ENCODE peak calls at places on chromosome 2, in five cellular contexts. R is activated naive CD4-positive, alpha-beta T cell; T is left kidney; E is AG20443; G is KBM-7. I is an unnamed sample.

GRCh38 chr2:74441690-74442482 is at the start of gene RTKN:
- DNase-seq in R (no peak), T (peak; percentile 85), E (no peak), G (no peak), I (no peak)

GRCh38 chr2:72084584-72084976 is 63.1 kb downstream of the CYP26B1 start:
- DNase-seq in R (no peak), T (no peak), E (no peak), G (no peak), I (no peak)

GRCh38 chr2:168246072-168246482 is 1.3 kb downstream of the STK39 start:
- DNase-seq in R (no peak), T (no peak), E (no peak), G (no peak), I (no peak)

GRCh38 chr2:184730288-184730687 is 132.0 kb downstream of the ZNF804A start:
- DNase-seq in R (no peak), T (no peak), E (no peak), G (no peak), I (peak; percentile 78)

GRCh38 chr2:191740776-191741175 is 62.8 kb downstream of the NABP1 start:
- DNase-seq in R (no peak), T (no peak), E (peak; percentile 18), G (no peak), I (no peak)

GRCh38 chr2:177530513-177531039 is 138.0 kb downstream of the AGPS start:
- DNase-seq in R (no peak), T (peak; percentile 51), E (no peak), G (no peak), I (no peak)

GRCh38 chr2:171225302-171225980 is 64.7 kb upstream of the TLK1 start:
- DNase-seq in R (no peak), T (no peak), E (peak; percentile 44), G (no peak), I (no peak)

GRCh38 chr2:100208375-100208774 is 66.0 kb upstream of the AFF3 start:
- DNase-seq in R (no peak), T (peak; percentile 31), E (peak; percentile 68), G (no peak), I (no peak)

GRCh38 chr2:191329841-191330240 is 84.6 kb downstream of the MYO1B start:
- DNase-seq in R (no peak), T (no peak), E (no peak), G (no peak), I (no peak)

GRCh38 chr2:126674075-126674744 is 18.3 kb downstream of the GYPC start:
- DNase-seq in R (no peak), T (no peak), E (no peak), G (no peak), I (no peak)

GRCh38 chr2:119218478-119219064 is 5.1 kb upstream of the STEAP3 start:
- DNase-seq in R (no peak), T (peak; percentile 65), E (peak; percentile 41), G (peak; percentile 86), I (peak; percentile 5)

GRCh38 chr2:235366847-235367246 is 127.0 kb upstream of the AGAP1 start:
- DNase-seq in R (no peak), T (peak; percentile 28), E (no peak), G (no peak), I (no peak)

GRCh38 chr2:200658278-200658864 is 72.6 kb downstream of the AOX1 start:
- DNase-seq in R (no peak), T (no peak), E (no peak), G (no peak), I (no peak)

I was measured in OCI-LY7.